ENCODE peak calls at places on chromosomes 12 and 14, in six cellular contexts. S is GM12864, J is fibroblast of lung, T is IMR-90, B is kidney epithelial cell, U is epithelial cell of esophagus. P is an unnamed sample.

GRCh38 chr14:75442642-75443041 is 14.8 kb downstream of the JDP2 start:
- DNase-seq in S (no peak), J (no peak), T (peak; percentile 57), B (no peak), U (peak; percentile 24), P (no peak)

GRCh38 chr12:25436206-25436912 is 116.7 kb downstream of the LMNTD1 start:
- DNase-seq in S (peak; percentile 27), J (peak; percentile 93), T (peak; percentile 89), B (peak; percentile 34), U (peak; percentile 76), P (peak; percentile 68)

GRCh38 chr14:79641371-79641770 is 569.9 kb downstream of the DIO2 start:
- DNase-seq in S (no peak), J (no peak), T (no peak), B (no peak), U (no peak), P (no peak)

GRCh38 chr14:59704054-59704453 is 127.4 kb upstream of the CCDC175 start:
- DNase-seq in S (no peak), J (no peak), T (no peak), B (no peak), U (no peak), P (no peak)

GRCh38 chr12:93852067-93852466 is 174.9 kb downstream of the CRADD start:
- DNase-seq in S (no peak), J (no peak), T (no peak), B (no peak), U (no peak), P (no peak)

GRCh38 chr12:86634706-86635410 is 378.7 kb upstream of the MGAT4C start:
- DNase-seq in S (no peak), J (peak; percentile 27), T (peak; percentile 1), B (peak; percentile 31), U (peak; percentile 63), P (no peak)

GRCh38 chr12:46659032-46659703 is 166.6 kb downstream of the SLC38A4 start:
- DNase-seq in S (no peak), J (peak; percentile 42), T (peak; percentile 36), B (no peak), U (no peak), P (peak; percentile 60)

GRCh38 chr14:29710015-29710414 is 217.6 kb downstream of the PRKD1 start:
- DNase-seq in S (no peak), J (peak; percentile 40), T (peak; percentile 7), B (no peak), U (no peak), P (peak; percentile 29)

GRCh38 chr12:95815635-95816212 is 25.2 kb upstream of the NTN4 start:
- DNase-seq in S (no peak), J (peak; percentile 64), T (peak; percentile 62), B (no peak), U (peak; percentile 49), P (no peak)

GRCh38 chr12:109098142-109098652 is 800 bp downstream of the UNG start:
- DNase-seq in S (no peak), J (peak; percentile 77), T (peak; percentile 60), B (no peak), U (peak; percentile 66), P (peak; percentile 58)

GRCh38 chr12:109097435-109098141 is at the start of gene UNG:
- DNase-seq in S (peak; percentile 71), J (peak; percentile 94), T (peak; percentile 91), B (peak; percentile 72), U (peak; percentile 97), P (peak; percentile 98)

GRCh38 chr12:109098671-109099070 is 1.3 kb downstream of the UNG start:
- DNase-seq in S (no peak), J (peak; percentile 21), T (no peak), B (no peak), U (peak; percentile 16), P (no peak)

GRCh38 chr12:109099426-109100020 is 2.1 kb downstream of the UNG start:
- DNase-seq in S (no peak), J (no peak), T (no peak), B (no peak), U (no peak), P (peak; percentile 24)

GRCh38 chr12:109097140-109097434 is 310 bp upstream of the UNG start:
- DNase-seq in S (no peak), J (no peak), T (no peak), B (no peak), U (no peak), P (no peak)
- H3K4me3 ChIP-seq in S (peak overlapping the region; percentile 90), J (peak overlapping the region; percentile 73), T (peak overlapping the region; percentile 39), B (peak overlapping the region; percentile 63), U (peak overlapping the region; percentile 50), P (peak overlapping the region; percentile 53)

GRCh38 chr12:99281277-99281676 is 366.3 kb upstream of the GARIN6 start:
- DNase-seq in S (peak; percentile 3), J (no peak), T (no peak), B (no peak), U (no peak), P (no peak)

GRCh38 chr12:99278899-99279298 is 368.7 kb upstream of the GARIN6 start:
- DNase-seq in S (no peak), J (no peak), T (no peak), B (no peak), U (no peak), P (no peak)

GRCh38 chr12:99284161-99284560 is 363.4 kb upstream of the GARIN6 start:
- DNase-seq in S (no peak), J (no peak), T (no peak), B (no peak), U (peak; percentile 21), P (no peak)

GRCh38 chr12:99282670-99283069 is 364.9 kb upstream of the GARIN6 start:
- DNase-seq in S (no peak), J (no peak), T (no peak), B (no peak), U (no peak), P (no peak)

DNA sequence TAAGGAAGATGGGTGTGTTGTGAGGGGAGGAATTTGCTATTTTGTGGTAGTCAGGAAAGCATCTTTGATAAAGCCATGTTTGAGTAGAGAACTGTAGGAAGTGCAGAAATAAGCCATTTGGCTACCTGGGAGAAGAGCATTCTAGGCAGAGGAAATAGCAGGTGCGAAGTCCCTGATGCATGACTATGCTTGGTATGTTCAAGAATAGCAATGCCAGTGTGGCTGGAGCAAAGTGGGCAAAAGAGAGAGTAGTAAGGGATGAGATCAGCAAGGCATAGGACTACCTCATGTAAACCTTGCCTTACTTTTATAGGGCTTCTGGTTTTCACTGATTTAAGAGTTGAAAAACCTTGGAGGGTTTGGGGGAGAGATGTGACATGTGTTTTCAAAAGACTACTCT is 365.5 kb upstream of the GARIN6 start:
- DNase-seq in S (no peak), J (no peak), T (no peak), B (no peak), U (no peak), P (no peak)
- TF ChIP-seq CTCF in S (no peak), J (no peak), T (no peak), B (no peak), U (no peak), P (no peak)

GRCh38 chr12:32897688-32898573 is 1.4 kb upstream of the PKP2 start:
- DNase-seq in S (no peak), J (no peak), T (no peak), B (no peak), U (no peak), P (no peak)
- H3K4me3 ChIP-seq in S (no peak overlapping the region), J (no peak overlapping the region), T (no peak overlapping the region), B (no peak overlapping the region), U (peak overlapping the region; percentile 63), P (no peak overlapping the region)

GRCh38 chr12:21773263-21773741 is 1.2 kb downstream of the KCNJ8 start:
- DNase-seq in S (no peak), J (peak; percentile 31), T (peak; percentile 23), B (no peak), U (no peak), P (no peak)
- TF ChIP-seq CTCF in S (no peak), J (peak; percentile 41), T (peak; percentile 26), B (peak; percentile 40), U (no peak), P (no peak)

DNA sequence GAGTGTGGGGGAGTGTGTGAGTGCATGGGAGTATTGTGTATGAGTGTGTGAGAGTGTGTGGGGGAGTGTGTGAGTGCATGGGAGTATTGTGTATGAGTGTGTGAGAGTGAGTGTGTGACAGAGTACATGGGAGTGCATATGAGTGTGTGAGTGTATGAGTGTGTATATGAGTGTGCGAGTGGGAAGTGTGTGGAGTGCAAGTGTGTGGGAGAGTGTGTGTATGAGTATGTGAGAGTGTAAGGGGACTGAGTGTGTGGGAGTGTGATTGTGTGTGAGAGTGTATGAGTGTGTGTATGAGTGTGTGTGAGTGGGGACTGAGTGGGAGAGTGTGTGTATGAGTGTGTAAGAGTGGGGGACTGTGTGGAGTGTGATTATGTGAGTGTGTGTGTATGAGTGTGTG is 40.7 kb downstream of the PRIMA1 start:
- DNase-seq in S (no peak), J (no peak), T (no peak), B (no peak), U (no peak), P (no peak)
- H3K4me3 ChIP-seq in S (no peak overlapping the region), J (no peak overlapping the region), T (no peak overlapping the region), B (no peak overlapping the region), U (no peak overlapping the region), P (no peak overlapping the region)

DNA sequence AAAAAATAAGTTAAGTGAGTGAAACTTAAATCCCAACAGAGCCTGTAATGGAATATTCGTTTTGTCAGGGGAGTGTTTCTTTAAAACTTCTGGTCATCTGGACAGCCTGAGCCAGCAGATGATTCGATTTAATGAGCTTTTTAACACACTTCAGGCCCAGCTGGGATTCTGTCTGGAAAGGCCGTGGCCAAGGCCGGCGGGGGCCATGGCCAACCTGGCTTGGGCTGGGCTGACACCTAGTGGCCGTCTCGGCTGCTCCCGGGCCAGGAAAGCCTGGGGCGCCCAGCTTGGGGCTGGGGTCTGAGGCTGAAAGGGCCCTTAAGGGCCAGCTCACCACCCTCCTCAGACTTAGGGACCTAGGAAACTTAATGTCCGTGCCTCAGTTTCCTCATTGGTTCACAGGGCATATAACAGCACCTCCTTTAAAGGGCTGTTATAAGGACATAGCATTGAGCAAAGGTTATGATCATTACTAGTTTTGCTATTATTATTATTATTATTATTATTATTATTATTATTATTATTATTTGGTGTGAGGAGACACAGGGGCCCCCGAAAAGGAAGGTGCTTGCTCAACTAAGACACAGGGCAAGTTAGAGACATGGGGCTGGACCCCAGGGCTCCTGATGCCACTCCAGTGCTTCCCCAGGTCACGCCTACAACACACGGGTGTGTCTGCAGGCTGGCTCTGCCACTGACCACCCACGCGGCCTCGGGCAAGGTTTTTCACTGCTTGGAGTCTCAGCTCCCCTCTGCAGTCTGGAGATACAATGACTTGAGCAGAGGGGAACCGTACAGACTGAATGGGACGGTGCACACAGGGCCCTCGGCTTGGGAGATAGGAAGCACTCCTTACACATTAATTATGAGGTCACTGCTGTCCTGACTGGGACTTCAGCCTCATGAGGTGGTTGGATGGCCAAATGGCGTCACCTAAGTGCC is 84.0 kb downstream of the SYNE3 start:
- DNase-seq in S (no peak), J (peak; percentile 12), T (peak; percentile 6), B (no peak), U (peak; percentile 40), P (peak; percentile 60)
- TF ChIP-seq CTCF in S (peak; percentile 32), J (peak; percentile 69), T (peak; percentile 62), B (peak; percentile 94), U (peak; percentile 85), P (peak; percentile 70)

GRCh38 chr14:35961697-35962274 is 135.6 kb downstream of the BRMS1L start:
- DNase-seq in S (no peak), J (no peak), T (no peak), B (no peak), U (no peak), P (no peak)

GRCh38 chr14:35964736-35965135 is 138.6 kb downstream of the BRMS1L start:
- DNase-seq in S (no peak), J (no peak), T (no peak), B (no peak), U (no peak), P (no peak)

GRCh38 chr14:35965425-35965824 is 139.3 kb downstream of the BRMS1L start:
- DNase-seq in S (no peak), J (no peak), T (no peak), B (no peak), U (no peak), P (no peak)

GRCh38 chr14:35959835-35960234 is 133.7 kb downstream of the BRMS1L start:
- DNase-seq in S (no peak), J (no peak), T (no peak), B (no peak), U (peak; percentile 6), P (no peak)

GRCh38 chr14:35963209-35963608 is 137.1 kb downstream of the BRMS1L start:
- DNase-seq in S (no peak), J (no peak), T (no peak), B (no peak), U (peak; percentile 46), P (no peak)
- H3K4me3 ChIP-seq in S (no peak overlapping the region), J (no peak overlapping the region), T (no peak overlapping the region), B (no peak overlapping the region), U (no peak overlapping the region), P (no peak overlapping the region)